ENCODE peak calls at places on chromosomes 4 and X, in ten cellular contexts. T, N, P, V, Y, I, Z, E, U and G are unnamed samples.

GRCh38 chr4:68463796-68464195 is 16.5 kb downstream of the TMPRSS11E start:
- DNase-seq in T (no peak), N (no peak), V (no peak), I (peak), E (no peak), P (no peak), U (peak), Z (no peak), Y (no peak), G (no peak)

GRCh38 chr4:73589261-73589847 is 30.9 kb downstream of the RASSF6 start:
- DNase-seq in V (no peak), E (no peak), I (peak), N (peak), P (no peak), T (no peak), U (peak), Y (peak), Z (no peak), G (no peak)

GRCh38 chr4:138959421-138959820 is 56.2 kb upstream of the NOCT start:
- DNase-seq in Y (peak), I (no peak), U (peak), Z (no peak), N (no peak), P (no peak), T (no peak), E (no peak), V (no peak), G (no peak)

GRCh38 chr4:3387943-3388348 is 53.8 kb upstream of the HGFAC start:
- DNase-seq in P (peak), E (peak), T (no peak), U (peak), N (peak), I (peak), Z (peak), Y (peak), V (peak), G (no peak)

GRCh38 chrX:103211012-103211715 is 3.7 kb upstream of the BEX4 start:
- DNase-seq in U (peak), Y (peak), Z (peak), E (peak), V (peak), P (peak), T (peak), N (peak), I (peak), G (no peak)

GRCh38 chr4:54589586-54589985 is 68.2 kb upstream of the KIT start:
- DNase-seq in P (no peak), Z (no peak), U (no peak), V (no peak), Y (no peak), I (no peak), E (no peak), N (no peak), T (no peak), G (no peak)

GRCh38 chr4:25096553-25097443 is 63.5 kb downstream of the SEPSECS start:
- DNase-seq in N (no peak), E (no peak), U (no peak), Z (no peak), Y (no peak), V (no peak), T (no peak), P (no peak), I (no peak), G (no peak)

GRCh38 chrX:125436855-125437254 is 117.2 kb downstream of the TEX13C start:
- DNase-seq in Y (peak), U (no peak), V (no peak), E (no peak), P (peak), Z (no peak), T (no peak), N (peak), I (peak), G (no peak)

GRCh38 chr4:185711764-185712163 is 100.2 kb downstream of the SORBS2 start:
- DNase-seq in V (no peak), I (peak), T (no peak), P (no peak), N (no peak), Y (peak), Z (no peak), U (no peak), E (no peak), G (no peak)

GRCh38 chrX:108946531-108946930 is 210.2 kb upstream of the IRS4 start:
- DNase-seq in V (no peak), N (no peak), P (no peak), U (no peak), I (no peak), E (no peak), Z (no peak), Y (no peak), T (no peak), G (no peak)

GRCh38 chr4:10074767-10075105 is 41.9 kb downstream of the WDR1 start:
- DNase-seq in V (no peak), U (peak), N (peak), P (peak), E (peak), Y (peak), T (no peak), I (peak), Z (no peak), G (no peak)
- TF ChIP-seq CTCF in V (no peak), U (peak), N (peak), P (peak), E (no peak), Y (peak), T (peak), I (peak), Z (no peak), G (peak)

GRCh38 chrX:150680974-150681373 is 12.2 kb upstream of the MTMR1 start:
- DNase-seq in T (no peak), N (peak), V (no peak), E (no peak), Y (peak), P (peak), U (peak), Z (peak), I (peak), G (no peak)
- TF ChIP-seq CTCF in T (peak), N (peak), V (no peak), E (no peak), Y (peak), P (peak), U (peak), Z (peak), I (peak), G (peak)

DNA sequence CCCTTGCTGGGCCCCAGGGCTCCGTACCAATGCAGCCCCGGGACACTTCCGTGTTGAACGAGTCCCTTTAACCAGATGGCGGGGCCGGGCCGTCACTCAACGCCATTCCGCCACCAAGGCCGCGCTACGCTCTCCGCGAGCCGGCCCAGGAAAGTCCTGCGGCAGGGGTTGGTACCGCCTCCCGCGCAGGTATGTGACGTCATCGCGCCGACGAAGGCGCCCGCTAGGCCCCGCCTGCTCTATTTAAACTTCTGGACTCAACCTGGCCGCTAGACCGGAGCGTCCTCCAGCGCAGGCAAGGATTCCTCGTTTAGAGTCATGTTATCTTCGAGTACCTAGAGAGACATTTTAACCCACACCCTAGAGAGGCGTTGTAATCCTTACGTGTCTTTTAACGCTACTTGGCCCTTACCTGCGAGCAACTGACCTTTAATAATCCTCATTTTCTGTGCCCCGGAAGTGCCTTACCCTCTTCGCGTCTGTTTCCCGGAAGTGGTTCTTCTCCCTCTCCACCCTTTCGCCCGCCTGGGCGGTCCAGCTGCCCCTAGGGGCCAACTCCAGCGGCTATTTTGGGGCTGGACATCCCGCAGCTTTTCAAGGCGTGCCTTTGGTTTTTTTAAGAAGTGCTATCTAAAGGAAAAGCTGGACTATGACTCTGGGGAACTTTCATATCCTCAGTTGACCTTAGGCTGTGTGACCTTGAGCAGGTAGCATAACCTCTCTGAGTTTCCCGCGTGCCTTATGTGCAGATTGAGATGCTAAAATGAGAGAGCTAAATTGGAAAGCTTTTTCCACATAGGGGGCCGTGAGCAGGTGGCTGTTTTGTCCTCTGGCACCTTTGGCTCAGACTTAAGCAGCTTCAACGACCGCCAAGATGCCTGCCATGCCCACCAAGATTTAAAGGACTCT is at the start of gene PNPLA4:
- DNase-seq in P (peak), I (peak), N (peak), U (peak), Y (peak), T (peak), V (peak), E (peak), Z (peak), G (no peak)
- TF ChIP-seq CTCF in P (peak), I (no peak), N (peak), U (peak), Y (no peak), T (peak), V (peak), E (no peak), Z (peak), G (no peak)

DNA sequence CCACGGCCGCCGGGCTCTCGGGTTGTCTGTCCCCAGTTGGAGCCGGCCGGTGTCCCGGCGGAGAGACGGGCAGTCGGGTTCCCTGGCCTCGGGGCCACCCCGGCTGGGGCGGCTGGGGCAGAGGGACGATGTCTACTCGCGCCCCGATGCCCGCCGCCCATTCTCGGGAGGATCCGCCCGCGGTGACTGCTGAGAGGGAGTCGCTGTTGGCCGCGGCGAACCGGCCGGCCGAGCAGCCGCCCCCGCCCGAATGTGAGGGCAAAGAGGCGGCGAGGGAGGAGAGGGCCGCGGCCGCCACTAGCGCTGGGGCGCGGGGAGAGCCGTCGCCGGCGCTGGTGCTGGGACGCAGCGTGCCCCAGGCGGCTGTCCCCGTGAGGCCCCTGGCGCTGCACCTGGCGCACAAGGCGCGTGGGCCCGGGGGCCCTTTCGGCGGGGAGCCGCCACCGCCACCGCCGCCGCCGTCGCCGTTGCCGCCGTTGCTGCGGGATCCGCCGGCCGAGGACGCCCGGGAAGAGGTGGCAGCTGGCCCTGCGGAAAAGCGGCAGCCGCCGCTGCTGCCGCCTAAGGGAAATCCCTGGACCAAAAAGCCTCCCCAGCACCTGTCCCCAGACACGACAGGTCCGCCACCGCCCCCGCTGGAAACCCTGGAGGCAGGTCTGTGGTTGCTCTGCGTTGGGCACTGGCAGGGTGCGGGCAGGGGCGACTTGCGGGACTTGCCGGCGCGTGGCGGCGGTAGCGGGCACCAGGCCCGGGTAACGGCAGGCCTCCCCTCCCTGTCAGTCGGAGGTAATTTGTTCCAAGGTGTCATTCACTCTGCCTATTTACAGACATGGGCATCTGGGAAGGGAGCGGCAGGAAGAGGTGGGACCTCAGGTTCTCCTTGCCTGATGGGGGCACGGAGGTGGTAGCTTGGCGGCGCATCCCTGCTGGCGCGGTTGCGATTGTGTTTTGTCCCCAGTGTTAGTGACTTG is 739 bp downstream of the LARP1B start:
- DNase-seq in Z (peak), E (peak), T (peak), U (peak), Y (peak), I (peak), V (peak), P (peak), N (peak), G (peak)
- TF ChIP-seq CTCF in Z (peak), E (no peak), T (no peak), U (no peak), Y (no peak), I (no peak), V (no peak), P (peak), N (peak), G (peak)

DNA sequence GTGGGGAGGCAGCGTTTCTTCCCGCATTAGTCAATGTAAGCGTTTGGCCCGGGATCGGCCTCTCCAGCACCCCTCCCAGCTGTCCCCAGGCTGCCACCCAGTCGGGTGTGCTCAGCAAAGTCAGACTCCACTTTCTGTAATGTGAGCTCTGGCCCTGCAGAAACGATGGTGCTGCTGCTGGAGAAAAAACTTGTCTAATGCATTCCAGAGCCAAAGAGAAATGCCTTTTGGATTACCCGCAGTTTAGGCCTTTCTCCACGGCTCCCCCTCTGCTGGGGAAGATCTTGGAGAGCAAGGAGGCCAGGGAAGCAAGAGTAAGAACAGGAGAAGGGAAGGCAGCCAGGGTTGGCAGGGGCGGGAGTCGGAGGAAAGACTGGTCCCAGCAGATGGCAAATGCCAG is 55.2 kb downstream of the ELF4 start:
- DNase-seq in T (no peak), U (peak), Z (no peak), Y (peak), E (no peak), N (peak), I (no peak), V (no peak), P (no peak), G (no peak)
- TF ChIP-seq CTCF in T (no peak), U (no peak), Z (no peak), Y (no peak), E (no peak), N (no peak), I (no peak), V (no peak), P (no peak), G (peak)

DNA sequence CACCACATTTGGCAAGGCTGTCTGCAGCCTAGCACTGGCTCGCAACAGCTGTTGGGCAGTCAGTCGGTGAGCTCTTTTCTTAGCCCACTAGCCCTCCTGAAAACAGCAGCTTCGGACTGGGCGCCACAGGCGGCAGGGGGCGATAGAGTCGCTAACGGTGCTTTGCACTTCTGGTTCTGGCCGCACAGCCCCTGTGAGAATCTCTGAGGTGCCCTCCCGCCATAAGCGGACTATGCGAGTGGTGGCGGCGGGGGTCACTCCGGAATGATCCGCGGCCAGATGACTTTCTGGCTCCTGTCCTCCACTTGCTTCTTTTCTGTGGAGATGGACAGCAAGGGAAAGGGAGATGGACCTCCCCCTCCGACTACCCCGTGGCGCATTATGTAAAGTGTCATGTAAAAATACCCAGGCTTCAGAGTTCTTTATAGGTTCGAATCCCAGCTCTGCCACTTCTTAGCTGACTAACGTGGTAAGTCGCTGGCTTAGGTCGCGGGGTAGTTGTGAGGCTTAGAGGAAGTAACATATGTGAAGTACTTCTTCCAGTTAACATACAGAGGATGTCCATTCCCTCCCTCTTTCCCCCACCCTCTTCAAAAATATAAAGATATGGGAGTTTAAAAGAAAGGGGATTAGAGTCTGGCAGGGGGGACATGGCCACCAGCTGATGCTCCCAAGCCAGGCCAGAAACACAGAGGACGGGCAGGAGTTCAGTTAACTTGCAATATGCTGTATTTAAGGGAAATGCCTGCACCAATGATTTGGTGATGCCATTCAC is 11.0 kb downstream of the ARHGAP36 start:
- DNase-seq in E (no peak), Z (peak), U (peak), V (no peak), P (peak), Y (peak), N (no peak), I (peak), T (peak), G (no peak)
- TF ChIP-seq CTCF in E (no peak), Z (peak), U (peak), V (peak), P (peak), Y (peak), N (peak), I (peak), T (peak), G (peak)

GRCh38 chr4:71130827-71131603 is 137.6 kb downstream of the DCK start:
- DNase-seq in E (no peak), T (no peak), Z (no peak), U (peak), Y (peak), N (peak), P (peak), V (no peak), I (peak), G (no peak)

GRCh38 chr4:71123951-71124350 is 130.5 kb downstream of the DCK start:
- DNase-seq in Z (no peak), N (no peak), Y (no peak), V (no peak), I (no peak), U (no peak), T (no peak), E (no peak), P (no peak), G (no peak)

GRCh38 chr4:71120831-71121524 is 127.5 kb downstream of the DCK start:
- DNase-seq in E (no peak), N (no peak), I (no peak), U (no peak), P (no peak), V (no peak), T (no peak), Z (no peak), Y (no peak), G (peak)

GRCh38 chr4:71125137-71125536 is 131.7 kb downstream of the DCK start:
- DNase-seq in T (no peak), U (no peak), N (no peak), I (no peak), Z (no peak), Y (no peak), V (no peak), P (no peak), E (no peak), G (no peak)

DNA sequence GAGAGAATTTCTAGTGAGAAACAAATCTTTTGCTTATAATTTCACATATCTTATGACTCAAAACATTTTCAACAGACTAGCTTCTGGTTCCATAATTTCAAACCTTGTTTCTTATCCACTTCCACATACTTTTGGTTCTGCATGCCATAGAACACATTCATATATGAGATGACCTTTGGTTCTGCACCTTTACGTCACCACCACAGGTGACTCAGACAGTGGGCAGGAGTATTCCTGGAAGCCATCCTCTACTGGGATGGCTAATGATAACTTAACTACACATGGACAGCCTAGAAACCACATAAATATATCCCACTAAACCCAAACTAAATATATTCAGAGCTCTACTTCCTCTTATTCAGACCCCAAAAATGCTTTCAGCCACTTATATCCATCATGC is 133.3 kb downstream of the DCK start:
- DNase-seq in I (peak), Z (no peak), E (no peak), T (no peak), V (peak), Y (peak), U (peak), N (peak), P (no peak), G (no peak)
- TF ChIP-seq CTCF in I (no peak), Z (no peak), E (no peak), T (no peak), V (no peak), Y (no peak), U (no peak), N (no peak), P (no peak), G (no peak)

GRCh38 chr4:42302348-42302747 is 94.9 kb upstream of the SHISA3 start:
- DNase-seq in I (peak), U (peak), Y (peak), V (no peak), E (no peak), Z (peak), T (peak), N (peak), P (peak), G (no peak)
- TF ChIP-seq CTCF in I (no peak), U (no peak), Y (peak), V (no peak), E (no peak), Z (no peak), T (peak), N (peak), P (peak), G (peak)

GRCh38 chrX:82081027-82081426 is 879.1 kb downstream of the SH3BGRL start:
- DNase-seq in P (no peak), Z (no peak), E (no peak), N (no peak), I (no peak), Y (no peak), U (no peak), T (no peak), V (no peak), G (no peak)
- TF ChIP-seq CTCF in P (peak), Z (no peak), E (no peak), N (no peak), I (no peak), Y (no peak), U (no peak), T (no peak), V (no peak), G (peak)

GRCh38 chrX:118764122-118764521 is 36.7 kb downstream of the IL13RA1 start:
- DNase-seq in N (no peak), P (no peak), E (no peak), T (no peak), U (no peak), V (no peak), I (no peak), Y (no peak), Z (no peak), G (no peak)
- TF ChIP-seq CTCF in N (no peak), P (no peak), E (no peak), T (no peak), U (no peak), V (no peak), I (no peak), Y (no peak), Z (no peak), G (no peak)